ENCODE peak calls at places on chromosomes 2 and 18, in ten cellular contexts. S, Z, T, H, I, C, D, R, J and O are unnamed samples.

GRCh38 chr2:219209818-219210571 is 3.4 kb downstream of the ZFAND2B start:
- DNase-seq in S (no peak), Z (no peak), T (no peak), H (no peak), I (no peak), C (no peak), D (no peak), R (peak), J (no peak), O (no peak)

GRCh38 chr2:167127135-167127534 is 238.9 kb downstream of the XIRP2 start:
- DNase-seq in S (no peak), Z (peak), T (peak), H (no peak), I (peak), C (peak), D (no peak), R (no peak), J (no peak), O (no peak)

GRCh38 chr18:9925369-9925768 is 11.6 kb downstream of the VAPA start:
- DNase-seq in S (no peak), Z (no peak), T (peak), H (no peak), I (no peak), C (no peak), D (no peak), R (no peak), J (no peak), O (no peak)

GRCh38 chr2:133508546-133509165 is 59.6 kb downstream of the NCKAP5 start:
- DNase-seq in S (no peak), Z (no peak), T (no peak), H (no peak), I (no peak), C (no peak), D (no peak), R (no peak), J (no peak), O (no peak)

GRCh38 chr18:57762686-57763085 is 40.4 kb downstream of the ATP8B1 start:
- DNase-seq in S (no peak), Z (no peak), T (no peak), H (no peak), I (no peak), C (no peak), D (no peak), R (no peak), J (no peak), O (no peak)

GRCh38 chr18:11989174-11989573 is 7.9 kb downstream of the IMPA2 start:
- DNase-seq in S (no peak), Z (no peak), T (no peak), H (no peak), I (no peak), C (no peak), D (no peak), R (peak), J (no peak), O (no peak)

GRCh38 chr2:74025971-74026612 is 41.4 kb downstream of the TET3 start:
- DNase-seq in S (no peak), Z (no peak), T (no peak), H (no peak), I (peak), C (peak), D (no peak), R (no peak), J (no peak), O (no peak)

GRCh38 chr2:150572961-150573395 is 85.5 kb upstream of the RND3 start:
- DNase-seq in S (no peak), Z (peak), T (no peak), H (no peak), I (peak), C (peak), D (no peak), R (no peak), J (no peak), O (no peak)

GRCh38 chr18:46677609-46678470 is 20.8 kb upstream of the LOXHD1 start:
- DNase-seq in S (no peak), Z (no peak), T (peak), H (no peak), I (peak), C (peak), D (no peak), R (no peak), J (no peak), O (no peak)

GRCh38 chr2:101401316-101401660 is 14.0 kb upstream of the CREG2 start:
- DNase-seq in S (no peak), Z (no peak), T (no peak), H (no peak), I (no peak), C (no peak), D (no peak), R (no peak), J (no peak), O (no peak)

GRCh38 chr18:75162978-75163377 is 46.0 kb downstream of the PTGR3 start:
- DNase-seq in S (no peak), Z (no peak), T (no peak), H (no peak), I (no peak), C (no peak), D (no peak), R (no peak), J (no peak), O (no peak)

GRCh38 chr2:163715199-163715598 is 20.6 kb downstream of the FIGN start:
- DNase-seq in S (no peak), Z (no peak), T (no peak), H (no peak), I (no peak), C (no peak), D (no peak), R (no peak), J (no peak), O (no peak)

GRCh38 chr2:3000968-3001367 is 376.6 kb downstream of the EIPR1 start:
- DNase-seq in S (no peak), Z (no peak), T (no peak), H (no peak), I (no peak), C (no peak), D (no peak), R (no peak), J (no peak), O (no peak)
- H3K4me3 ChIP-seq in S (no peak), Z (no peak), T (no peak), H (no peak), I (no peak), C (no peak), D (no peak), R (no peak), J (no peak), O (no peak)

DNA sequence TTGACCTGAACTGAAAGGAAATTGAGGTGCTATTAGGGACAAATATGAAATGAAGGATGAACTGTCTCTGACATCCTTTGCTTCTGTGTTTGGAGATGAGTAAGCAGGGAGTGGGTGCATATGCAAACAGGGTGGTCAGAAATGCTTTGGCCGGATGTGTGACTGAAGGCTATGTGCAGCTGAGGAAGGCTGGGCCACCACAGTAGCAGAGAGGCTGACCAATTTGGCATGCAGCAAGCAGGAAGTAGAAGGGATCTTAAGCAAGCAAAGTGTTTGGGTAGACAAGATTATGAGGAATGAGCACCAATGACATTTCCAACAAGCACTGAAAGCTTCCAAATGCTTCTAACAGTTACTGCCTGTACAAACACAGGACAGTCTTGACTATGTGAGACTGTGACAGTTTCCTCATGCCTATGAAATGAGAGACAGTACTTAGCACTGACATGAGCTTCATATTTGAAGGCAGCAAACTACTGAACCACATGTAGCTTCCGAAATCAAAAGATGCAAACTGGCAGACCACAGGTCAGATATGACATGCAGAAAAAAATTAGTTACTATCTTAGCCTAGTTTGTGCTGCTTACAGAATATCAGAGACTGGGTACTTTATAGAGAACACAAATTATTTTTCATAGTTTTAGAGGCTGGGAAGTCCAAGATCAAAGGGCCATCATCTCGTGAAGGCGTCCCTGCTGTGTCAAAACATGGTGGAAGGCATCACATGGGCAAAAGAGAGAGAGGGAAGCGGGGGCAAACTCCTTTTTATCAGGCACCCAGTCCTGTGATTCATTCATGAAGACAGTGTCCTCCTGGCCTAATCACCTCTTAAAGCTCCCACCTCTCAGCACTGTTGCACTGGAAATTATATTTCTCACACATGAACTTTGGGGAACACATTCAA is 3.2 kb upstream of the ACTR3 start:
- DNase-seq in S (peak), Z (peak), T (peak), H (peak), I (peak), C (peak), D (peak), R (peak), J (no peak), O (peak)
- H3K4me3 ChIP-seq in S (no peak), Z (peak), T (peak), H (no peak), I (no peak), C (no peak), D (no peak), R (no peak), J (peak), O (peak)

GRCh38 chr2:177295479-177295878 is 31.0 kb upstream of the NFE2L2 start:
- DNase-seq in S (no peak), Z (no peak), T (peak), H (no peak), I (no peak), C (no peak), D (no peak), R (no peak), J (no peak), O (no peak)
- H3K4me3 ChIP-seq in S (no peak), Z (no peak), T (peak), H (no peak), I (no peak), C (no peak), D (no peak), R (no peak), J (no peak), O (no peak)

DNA sequence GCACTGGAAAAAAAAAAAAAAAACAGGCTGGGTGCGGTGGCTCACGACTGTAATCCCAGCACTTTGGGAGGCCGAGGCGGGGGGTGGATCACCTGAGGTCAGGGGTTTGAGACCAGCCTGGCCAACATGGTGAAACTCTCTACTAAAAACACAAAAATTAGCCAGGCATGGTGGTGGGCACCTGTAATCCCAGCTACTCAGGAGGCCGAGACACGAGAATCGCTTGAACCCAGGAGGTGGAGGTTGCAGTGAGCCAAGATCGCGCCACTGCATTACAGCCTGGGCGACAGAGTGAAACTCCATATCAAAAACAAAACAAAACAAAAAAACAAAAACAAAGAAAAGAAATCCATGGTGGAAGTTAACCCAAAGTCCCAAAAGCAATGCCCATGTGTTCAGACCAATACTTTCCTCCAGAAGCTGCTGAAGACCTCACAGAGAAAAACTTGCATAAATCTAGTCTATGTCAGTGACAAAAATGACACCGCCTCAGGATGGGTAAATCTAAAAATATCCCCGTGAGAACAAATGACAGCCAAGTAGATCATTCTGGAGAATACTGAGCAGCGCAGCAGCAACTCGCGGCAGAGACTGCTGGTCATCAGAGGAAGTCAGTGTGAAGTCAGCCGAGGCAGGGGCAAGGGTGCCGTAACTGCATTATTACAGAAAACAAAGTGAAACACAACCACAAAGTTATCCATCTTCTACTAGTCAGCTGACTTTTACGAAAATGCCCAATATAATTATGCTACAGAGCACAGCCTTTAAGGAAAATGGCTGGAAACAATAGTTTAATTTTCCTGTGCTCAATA is 41.0 kb downstream of the LPIN2 start:
- DNase-seq in S (peak), Z (no peak), T (peak), H (no peak), I (no peak), C (no peak), D (peak), R (peak), J (peak), O (peak)
- H3K4me3 ChIP-seq in S (peak), Z (no peak), T (peak), H (peak), I (no peak), C (no peak), D (peak), R (peak), J (peak), O (peak)

DNA sequence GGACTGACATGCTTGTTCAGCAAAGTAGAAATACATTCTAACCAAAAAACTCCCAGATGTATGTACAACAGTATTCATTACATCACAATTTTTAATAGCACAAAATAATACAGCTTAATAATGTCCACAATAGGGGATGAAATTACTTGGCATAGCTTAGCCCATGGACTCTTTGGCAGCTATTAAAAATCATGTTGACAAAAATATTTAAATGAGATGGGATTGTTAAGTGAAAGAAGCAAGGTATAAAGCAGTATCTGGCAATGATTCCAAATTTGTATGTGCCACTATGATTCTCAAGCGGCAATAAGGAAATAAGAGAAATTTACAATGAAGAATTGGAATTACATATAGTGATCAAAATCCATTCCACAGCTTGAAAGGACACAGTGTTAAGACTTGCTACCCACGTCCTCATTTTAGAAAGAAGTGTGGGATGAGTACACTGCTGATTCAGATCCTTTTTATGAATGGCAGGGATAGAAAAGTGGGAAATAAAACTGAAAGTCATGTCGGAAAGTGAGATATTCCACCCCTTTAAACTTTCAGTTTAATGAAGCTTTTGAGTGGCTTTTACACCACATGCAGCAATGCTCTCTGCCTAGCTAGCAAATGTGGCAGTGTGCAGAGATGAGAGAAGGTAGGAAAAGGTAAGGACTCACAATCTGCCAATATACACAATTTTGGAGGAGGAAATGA is 2.4 kb downstream of the GAREM1 start:
- DNase-seq in S (no peak), Z (peak), T (no peak), H (no peak), I (peak), C (peak), D (no peak), R (no peak), J (no peak), O (no peak)
- H3K4me3 ChIP-seq in S (peak), Z (peak), T (no peak), H (peak), I (peak), C (peak), D (peak), R (peak), J (no peak), O (no peak)

GRCh38 chr2:165571477-165571876 is 102.0 kb downstream of the CSRNP3 start:
- DNase-seq in S (no peak), Z (no peak), T (no peak), H (no peak), I (no peak), C (no peak), D (no peak), R (no peak), J (no peak), O (no peak)

GRCh38 chr2:165572155-165572554 is 102.7 kb downstream of the CSRNP3 start:
- DNase-seq in S (no peak), Z (no peak), T (no peak), H (no peak), I (no peak), C (no peak), D (no peak), R (no peak), J (no peak), O (no peak)

GRCh38 chr2:165576409-165576808 is 106.9 kb downstream of the CSRNP3 start:
- DNase-seq in S (no peak), Z (no peak), T (no peak), H (no peak), I (no peak), C (no peak), D (no peak), R (no peak), J (no peak), O (no peak)

GRCh38 chr2:165568361-165568760 is 98.9 kb downstream of the CSRNP3 start:
- DNase-seq in S (no peak), Z (no peak), T (no peak), H (no peak), I (no peak), C (no peak), D (no peak), R (no peak), J (no peak), O (no peak)

GRCh38 chr2:165573534-165574461 is 104.3 kb downstream of the CSRNP3 start:
- DNase-seq in S (peak), Z (no peak), T (no peak), H (no peak), I (peak), C (peak), D (peak), R (no peak), J (no peak), O (no peak)
- H3K4me3 ChIP-seq in S (peak), Z (no peak), T (no peak), H (peak), I (peak), C (peak), D (peak), R (peak), J (no peak), O (no peak)

DNA sequence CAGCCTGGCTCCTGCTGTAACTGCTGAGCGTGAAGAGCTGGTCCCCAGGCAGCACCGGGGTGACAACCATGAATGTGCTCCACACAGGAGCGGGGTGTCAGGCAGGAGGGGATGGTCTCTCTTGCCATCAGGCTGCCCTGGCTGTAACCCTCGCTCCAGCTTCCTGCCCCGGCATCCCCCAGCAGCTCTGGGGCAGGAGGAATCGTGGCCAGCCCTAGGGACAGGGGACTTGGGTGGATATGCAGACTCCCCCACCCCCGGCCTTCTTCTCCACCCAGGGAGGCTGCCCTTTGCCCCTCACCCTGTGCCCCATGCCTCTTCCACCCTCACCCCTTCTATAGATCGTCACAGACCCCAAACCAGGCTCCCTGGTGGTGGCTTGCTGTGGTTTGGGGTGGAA is 69.4 kb upstream of the SMAD7 start:
- DNase-seq in S (no peak), Z (no peak), T (no peak), H (no peak), I (no peak), C (no peak), D (peak), R (peak), J (no peak), O (no peak)
- H3K4me3 ChIP-seq in S (no peak), Z (no peak), T (no peak), H (no peak), I (no peak), C (no peak), D (no peak), R (no peak), J (no peak), O (no peak)

GRCh38 chr2:57759131-57759530 is 287.5 kb upstream of the VRK2 start:
- DNase-seq in S (no peak), Z (no peak), T (no peak), H (no peak), I (no peak), C (no peak), D (no peak), R (no peak), J (no peak), O (no peak)
- H3K4me3 ChIP-seq in S (no peak), Z (no peak), T (no peak), H (no peak), I (no peak), C (no peak), D (no peak), R (no peak), J (no peak), O (no peak)